ENCODE peak calls at places on chromosomes 5 and 9, in nine cellular contexts. U, N, F, C, K, R, E, S and I are unnamed samples.

GRCh38 chr9:88085481-88085880 is 52.8 kb downstream of the SPATA31C2 start:
- DNase-seq in U (no peak), N (no peak), F (no peak), C (no peak), K (no peak), R (no peak), E (no peak), S (no peak), I (no peak)

GRCh38 chr9:112841261-112841660 is 49.4 kb downstream of the SLC46A2 start:
- DNase-seq in U (no peak), N (no peak), F (no peak), C (no peak), K (no peak), R (peak), E (no peak), S (no peak), I (no peak)

GRCh38 chr9:134891016-134891589 is 10.5 kb downstream of the FCN2 start:
- DNase-seq in U (no peak), N (no peak), F (no peak), C (no peak), K (no peak), R (no peak), E (peak), S (no peak), I (no peak)

GRCh38 chr5:36661446-36662220 is 55.2 kb downstream of the SLC1A3 start:
- DNase-seq in U (no peak), N (no peak), F (no peak), C (no peak), K (no peak), R (no peak), E (no peak), S (no peak), I (no peak)

GRCh38 chr5:69528015-69528414 is 32.0 kb upstream of the GTF2H2C start:
- DNase-seq in U (no peak), N (no peak), F (no peak), C (no peak), K (no peak), R (no peak), E (no peak), S (no peak), I (no peak)

GRCh38 chr9:24464321-24464951 is 81.3 kb downstream of the IZUMO3 start:
- DNase-seq in U (peak), N (peak), F (no peak), C (no peak), K (no peak), R (no peak), E (no peak), S (no peak), I (no peak)

GRCh38 chr5:164119806-164120440 is 614.5 kb downstream of the MAT2B start:
- DNase-seq in U (peak), N (no peak), F (no peak), C (no peak), K (no peak), R (peak), E (no peak), S (no peak), I (no peak)

GRCh38 chr9:36934478-36935065 is 99.5 kb downstream of the PAX5 start:
- DNase-seq in U (no peak), N (no peak), F (no peak), C (no peak), K (no peak), R (no peak), E (peak), S (no peak), I (no peak)

GRCh38 chr5:72486371-72486770 is 20.8 kb downstream of the ZNF366 start:
- DNase-seq in U (peak), N (no peak), F (no peak), C (no peak), K (no peak), R (no peak), E (no peak), S (no peak), I (no peak)

GRCh38 chr9:111662851-111663823 is 1.7 kb downstream of the GNG10 start:
- DNase-seq in U (no peak), N (no peak), F (no peak), C (no peak), K (no peak), R (no peak), E (no peak), S (no peak), I (no peak)

GRCh38 chr5:130333089-130333488 is 428.8 kb downstream of the CHSY3 start:
- DNase-seq in U (peak), N (peak), F (no peak), C (no peak), K (no peak), R (no peak), E (no peak), S (no peak), I (no peak)

GRCh38 chr5:32767948-32768427 is 56.9 kb downstream of the NPR3 start:
- DNase-seq in U (peak), N (peak), F (no peak), C (no peak), K (no peak), R (peak), E (no peak), S (peak), I (no peak)

GRCh38 chr9:27198175-27198574 is 89.2 kb downstream of the TEK start:
- DNase-seq in U (no peak), N (no peak), F (no peak), C (no peak), K (no peak), R (no peak), E (no peak), S (no peak), I (no peak)

GRCh38 chr9:135584371-135584770 is 22.8 kb downstream of the PAEP start:
- DNase-seq in U (no peak), N (no peak), F (no peak), C (peak), K (no peak), R (no peak), E (peak), S (peak), I (no peak)

GRCh38 chr9:94156549-94157407 is 72.5 kb downstream of the PTPDC1 start:
- DNase-seq in U (peak), N (peak), F (peak), C (peak), K (peak), R (peak), E (peak), S (peak), I (no peak)

GRCh38 chr5:142314129-142314528 is 10.7 kb downstream of the SPRY4 start:
- DNase-seq in U (no peak), N (no peak), F (no peak), C (no peak), K (no peak), R (no peak), E (no peak), S (no peak), I (no peak)

GRCh38 chr5:102590467-102590866 is 91.7 kb upstream of the SLCO6A1 start:
- DNase-seq in U (no peak), N (no peak), F (no peak), C (no peak), K (no peak), R (no peak), E (no peak), S (no peak), I (no peak)

GRCh38 chr5:159048298-159048697 is 51.4 kb downstream of the EBF1 start:
- DNase-seq in U (no peak), N (no peak), F (no peak), C (no peak), K (no peak), R (no peak), E (no peak), S (no peak), I (no peak)

GRCh38 chr9:127770905-127771569 is 7.4 kb downstream of the SH2D3C start:
- DNase-seq in U (peak), N (peak), F (peak), C (peak), K (peak), R (peak), E (peak), S (peak), I (peak)

GRCh38 chr9:22148876-22149637 is 140.0 kb upstream of the CDKN2B start:
- DNase-seq in U (no peak), N (no peak), F (no peak), C (no peak), K (no peak), R (no peak), E (no peak), S (no peak), I (no peak)

GRCh38 chr9:73548201-73548600 is 396.5 kb downstream of the ANXA1 start:
- DNase-seq in U (no peak), N (no peak), F (no peak), C (no peak), K (no peak), R (no peak), E (no peak), S (no peak), I (no peak)

GRCh38 chr5:82991678-82992323 is 85.4 kb downstream of the TMEM167A start:
- DNase-seq in U (no peak), N (peak), F (no peak), C (no peak), K (no peak), R (no peak), E (no peak), S (no peak), I (no peak)

GRCh38 chr9:127174386-127175318 is 52.2 kb upstream of the ANGPTL2 start:
- DNase-seq in U (no peak), N (no peak), F (no peak), C (peak), K (no peak), R (no peak), E (peak), S (peak), I (no peak)

GRCh38 chr5:351911-352225 is 30.4 kb downstream of the AHRR start:
- DNase-seq in U (no peak), N (no peak), F (no peak), C (no peak), K (no peak), R (no peak), E (no peak), S (no peak), I (no peak)

GRCh38 chr9:76911971-76912370 is 6.1 kb upstream of the PRUNE2 start:
- DNase-seq in U (no peak), N (no peak), F (no peak), C (no peak), K (no peak), R (no peak), E (no peak), S (no peak), I (no peak)

GRCh38 chr5:68054625-68055024 is 160.9 kb upstream of the PIK3R1 start:
- DNase-seq in U (peak), N (no peak), F (no peak), C (no peak), K (no peak), R (no peak), E (peak), S (no peak), I (no peak)

GRCh38 chr9:37433754-37434435 is 11.4 kb downstream of the GRHPR start:
- DNase-seq in U (no peak), N (no peak), F (no peak), C (no peak), K (no peak), R (no peak), E (no peak), S (no peak), I (peak)

GRCh38 chr5:79109527-79110492 is 1.8 kb upstream of the BHMT start:
- DNase-seq in U (no peak), N (no peak), F (peak), C (no peak), K (peak), R (peak), E (no peak), S (peak), I (no peak)

GRCh38 chr9:4741365-4742031 is 496 bp upstream of the AK3 start:
- DNase-seq in U (peak), N (no peak), F (no peak), C (no peak), K (peak), R (peak), E (peak), S (peak), I (peak)

GRCh38 chr5:34500236-34500836 is 155.8 kb upstream of the RAI14 start:
- DNase-seq in U (peak), N (no peak), F (no peak), C (no peak), K (no peak), R (peak), E (no peak), S (no peak), I (no peak)

GRCh38 chr5:43287493-43287892 is 25.7 kb downstream of the HMGCS1 start:
- DNase-seq in U (no peak), N (no peak), F (no peak), C (no peak), K (no peak), R (no peak), E (no peak), S (no peak), I (no peak)

GRCh38 chr5:34022131-34022705 is 14.4 kb upstream of the AMACR start:
- DNase-seq in U (peak), N (peak), F (no peak), C (no peak), K (no peak), R (no peak), E (no peak), S (no peak), I (no peak)

GRCh38 chr5:172642046-172642409 is 965 bp downstream of the NEURL1B start:
- DNase-seq in U (no peak), N (no peak), F (no peak), C (no peak), K (no peak), R (no peak), E (no peak), S (no peak), I (no peak)

GRCh38 chr5:72465601-72466563 is 41.3 kb downstream of the ZNF366 start:
- DNase-seq in U (peak), N (peak), F (no peak), C (no peak), K (no peak), R (no peak), E (no peak), S (no peak), I (no peak)

GRCh38 chr9:35736201-35736633 is 3.8 kb downstream of the CREB3 start:
- DNase-seq in U (peak), N (peak), F (peak), C (peak), K (peak), R (peak), E (peak), S (peak), I (no peak)

GRCh38 chr9:22457448-22457847 is 10.8 kb downstream of the DMRTA1 start:
- DNase-seq in U (no peak), N (no peak), F (no peak), C (no peak), K (no peak), R (no peak), E (no peak), S (no peak), I (no peak)

GRCh38 chr5:150303070-150303595 is 428 bp upstream of the ARSI start:
- DNase-seq in U (peak), N (no peak), F (no peak), C (no peak), K (no peak), R (no peak), E (no peak), S (no peak), I (no peak)
- H3K27ac ChIP-seq in U (no peak), N (no peak), F (no peak), C (no peak), K (no peak), R (no peak), E (peak), S (no peak), I (no peak)

GRCh38 chr5:132486318-132487094 is 4.1 kb downstream of the IRF1 start:
- DNase-seq in U (no peak), N (no peak), F (no peak), C (peak), K (peak), R (no peak), E (peak), S (no peak), I (no peak)
- H3K27ac ChIP-seq in U (no peak), N (no peak), F (no peak), C (no peak), K (no peak), R (no peak), E (peak), S (no peak), I (no peak)

DNA sequence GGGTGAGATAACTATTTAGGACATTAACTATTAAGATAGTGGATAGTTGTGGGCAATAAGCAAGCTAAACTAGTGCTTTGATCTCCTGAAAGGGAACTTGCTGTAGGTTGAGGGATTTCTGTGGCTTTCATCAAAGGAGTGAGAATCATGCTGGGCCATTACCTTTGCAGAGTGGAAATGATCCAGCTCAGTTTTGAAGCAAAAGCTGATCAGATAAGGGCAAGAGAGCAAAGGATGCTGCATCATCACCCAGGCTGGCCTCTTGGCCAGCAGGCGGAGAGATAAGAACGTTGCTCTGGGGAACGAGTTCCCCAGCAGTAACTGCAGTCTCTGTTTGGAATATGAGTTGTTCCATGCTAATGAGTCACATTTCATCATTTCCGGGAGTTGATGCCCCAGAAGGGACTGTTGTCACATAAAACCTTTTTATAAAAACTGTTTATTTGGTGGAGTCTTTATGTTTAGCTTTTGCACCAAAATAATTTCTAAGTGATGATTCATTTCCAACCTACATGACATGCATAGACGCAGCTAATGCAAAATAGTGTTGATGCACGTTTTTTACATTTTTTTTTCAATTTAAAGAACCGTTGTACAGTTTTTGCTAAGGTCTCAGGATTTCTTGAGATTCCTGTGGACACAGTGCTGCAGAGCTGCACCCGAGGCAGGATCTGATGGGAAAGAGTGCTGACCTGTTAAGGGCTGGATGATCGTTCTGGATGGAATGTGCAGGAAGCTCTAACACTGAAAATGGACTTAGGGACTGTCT is 99.3 kb downstream of the ACTBL2 start:
- DNase-seq in U (peak), N (peak), F (no peak), C (no peak), K (no peak), R (peak), E (no peak), S (peak), I (no peak)
- H3K27ac ChIP-seq in U (no peak), N (peak), F (no peak), C (no peak), K (no peak), R (no peak), E (peak), S (no peak), I (no peak)

GRCh38 chr9:121242219-121242954 is 25.6 kb upstream of the GSN start:
- DNase-seq in U (peak), N (peak), F (no peak), C (no peak), K (no peak), R (no peak), E (no peak), S (peak), I (no peak)
- H3K27ac ChIP-seq in U (no peak), N (peak), F (no peak), C (peak), K (no peak), R (no peak), E (peak), S (peak), I (no peak)

DNA sequence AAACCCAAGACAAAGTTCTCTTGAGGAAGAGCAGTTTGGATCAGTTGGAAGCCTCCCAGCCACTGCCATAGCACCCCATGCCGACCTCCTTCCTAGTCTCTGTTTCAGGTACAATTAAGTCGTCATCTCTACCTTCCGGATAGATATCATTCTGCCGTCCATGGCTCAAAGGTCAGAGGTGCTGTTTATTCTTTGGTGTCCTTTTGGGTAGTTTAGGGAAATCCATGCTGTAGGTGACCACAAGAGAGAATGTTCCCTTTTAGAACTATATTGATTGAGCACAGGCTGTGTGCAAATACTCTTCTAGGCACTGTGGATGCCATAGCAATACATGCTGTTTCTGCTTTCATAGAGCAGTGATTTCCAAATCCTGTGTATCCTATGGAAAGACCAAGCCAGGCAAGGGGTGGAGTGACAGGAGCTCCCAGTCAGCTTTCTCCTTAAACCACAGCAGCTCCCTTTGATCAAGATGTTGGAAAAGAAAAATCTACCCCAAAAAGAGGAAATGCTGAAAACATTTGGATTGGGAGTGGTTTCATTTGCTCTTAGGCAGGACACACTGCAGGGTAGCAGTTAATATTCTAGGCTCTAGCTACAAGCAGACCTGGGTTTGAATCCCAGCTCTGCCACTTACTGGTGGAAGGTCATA is 127.9 kb downstream of the PALM2AKAP2 start:
- DNase-seq in U (peak), N (no peak), F (no peak), C (no peak), K (no peak), R (peak), E (no peak), S (no peak), I (no peak)
- H3K27ac ChIP-seq in U (no peak), N (peak), F (no peak), C (peak), K (no peak), R (peak), E (peak), S (no peak), I (peak)

GRCh38 chr9:85521331-85522197 is 220.2 kb downstream of the AGTPBP1 start:
- DNase-seq in U (no peak), N (no peak), F (no peak), C (no peak), K (no peak), R (no peak), E (no peak), S (no peak), I (peak)
- H3K27ac ChIP-seq in U (no peak), N (no peak), F (no peak), C (peak), K (no peak), R (no peak), E (no peak), S (no peak), I (peak)

GRCh38 chr9:114249424-114250234 is 73.3 kb upstream of the ORM1 start:
- DNase-seq in U (no peak), N (no peak), F (no peak), C (no peak), K (no peak), R (no peak), E (no peak), S (no peak), I (no peak)
- H3K27ac ChIP-seq in U (no peak), N (no peak), F (no peak), C (peak), K (peak), R (no peak), E (peak), S (no peak), I (peak)